ENCODE peak calls at places on chromosomes 12 and 14, in four cellular contexts. J is heart left ventricle, C is PC-3, V is fibroblast of lung. X is an unnamed sample.

GRCh38 chr12:16796168-16796567 is 190.2 kb upstream of the LMO3 start:
- DNase-seq in J (no peak), C (no peak), V (no peak), X (no peak)

GRCh38 chr12:13950502-13950901 is 30.9 kb downstream of the GRIN2B start:
- DNase-seq in C (no peak), V (no peak), J (no peak), X (no peak)

GRCh38 chr12:105554223-105554678 is 223.8 kb downstream of the C12orf75 start:
- DNase-seq in C (peak; percentile 84), J (no peak), V (no peak), X (no peak)

GRCh38 chr12:122029620-122030426 is 8.1 kb downstream of the BCL7A start:
- DNase-seq in C (no peak), J (peak; percentile 39), V (no peak), X (no peak)

GRCh38 chr12:6620137-6620884 is 13.1 kb upstream of the CHD4 start:
- DNase-seq in V (no peak), C (no peak), J (no peak), X (no peak)

GRCh38 chr12:88339254-88339949 is 197.3 kb downstream of the TMTC3 start:
- DNase-seq in V (peak; percentile 85), C (peak; percentile 46), J (no peak), X (no peak)

GRCh38 chr12:46489951-46490388 is 117.4 kb upstream of the SLC38A2 start:
- DNase-seq in V (peak; percentile 42), C (no peak), J (no peak), X (no peak)

GRCh38 chr14:100296106-100296651 is 10.1 kb downstream of the SLC25A29 start:
- DNase-seq in C (no peak), V (no peak), J (no peak), X (no peak)

GRCh38 chr14:106308839-106309389 is 782.5 kb downstream of the TMEM121 start:
- DNase-seq in J (no peak), V (no peak), C (no peak), X (no peak)

GRCh38 chr14:35234007-35234406 is 58.2 kb upstream of the PSMA6 start:
- DNase-seq in V (no peak), J (no peak), C (no peak), X (peak; percentile 37)

GRCh38 chr12:65630555-65630954 is 193.7 kb upstream of the HMGA2 start:
- DNase-seq in V (no peak), J (no peak), C (peak; percentile 93), X (no peak)

GRCh38 chr14:75577724-75578098 is 709 bp upstream of the FLVCR2 start:
- DNase-seq in V (peak; percentile 88), C (peak; percentile 87), J (peak; percentile 82), X (peak; percentile 27)

GRCh38 chr14:36057452-36058142 is 118.9 kb downstream of the PTCSC3 start:
- DNase-seq in C (peak; percentile 68), V (no peak), J (no peak), X (no peak)

GRCh38 chr12:38711055-38711454 is 194.3 kb downstream of the CPNE8 start:
- DNase-seq in V (no peak), J (no peak), C (no peak), X (no peak)

GRCh38 chr14:67371247-67372148 is 11.4 kb downstream of the EIF2S1 start:
- DNase-seq in J (no peak), C (no peak), V (peak; percentile 19), X (no peak)

DNA sequence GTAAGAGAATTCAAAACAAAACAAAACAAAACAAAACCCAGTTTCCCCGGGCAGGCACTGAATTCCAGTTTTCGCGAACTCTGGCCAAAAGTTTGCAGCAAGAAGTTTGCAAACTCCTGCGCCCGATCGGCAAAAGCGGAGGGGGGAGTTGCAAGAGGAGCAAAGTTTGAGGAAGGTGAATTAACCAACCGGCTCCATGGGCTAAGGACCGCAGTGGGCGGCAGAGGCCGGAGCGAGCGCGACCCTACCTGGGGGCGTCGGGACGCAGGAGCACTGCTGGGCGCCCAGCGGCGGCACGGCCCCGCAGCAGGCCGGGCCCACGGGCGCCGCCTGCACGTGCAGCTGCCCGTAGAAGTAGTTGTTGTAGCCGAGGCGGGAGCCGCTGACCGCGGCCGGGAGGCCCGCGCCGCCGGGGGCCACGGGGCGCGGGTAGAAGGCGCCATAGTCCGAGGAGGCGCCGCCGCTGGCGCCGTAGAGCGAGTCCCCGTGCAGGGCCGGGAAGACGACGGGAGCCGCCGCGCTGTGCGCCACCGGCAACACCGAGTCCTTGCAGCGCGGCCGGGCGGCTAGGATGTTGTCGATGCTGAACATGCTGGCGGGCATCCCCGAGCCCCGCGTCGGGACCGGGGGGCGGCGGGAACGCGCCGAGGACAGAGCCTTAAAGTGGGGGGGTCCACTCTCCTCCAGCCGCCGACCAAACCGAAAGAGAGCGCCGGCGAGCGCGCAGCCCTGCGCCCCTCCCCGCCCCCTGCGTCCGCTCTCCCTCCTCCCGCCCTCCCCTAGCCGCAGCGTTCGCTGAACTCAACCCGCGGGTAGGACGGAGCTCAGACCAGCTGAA is at the start of gene GSC:
- DNase-seq in J (peak; percentile 45), V (no peak), C (peak; percentile 2), X (no peak)
- TF ChIP-seq CTCF in J (no peak), V (no peak), C (no peak), X (no peak)

GRCh38 chr12:2963760-2964292 is 4.6 kb downstream of the TEAD4 start:
- DNase-seq in C (no peak), V (peak; percentile 39), J (peak; percentile 74), X (no peak)
- H3K4me3 ChIP-seq in C (no peak overlapping the region), V (no peak overlapping the region), J (peak overlapping the region; percentile 28), X (no peak overlapping the region)

DNA sequence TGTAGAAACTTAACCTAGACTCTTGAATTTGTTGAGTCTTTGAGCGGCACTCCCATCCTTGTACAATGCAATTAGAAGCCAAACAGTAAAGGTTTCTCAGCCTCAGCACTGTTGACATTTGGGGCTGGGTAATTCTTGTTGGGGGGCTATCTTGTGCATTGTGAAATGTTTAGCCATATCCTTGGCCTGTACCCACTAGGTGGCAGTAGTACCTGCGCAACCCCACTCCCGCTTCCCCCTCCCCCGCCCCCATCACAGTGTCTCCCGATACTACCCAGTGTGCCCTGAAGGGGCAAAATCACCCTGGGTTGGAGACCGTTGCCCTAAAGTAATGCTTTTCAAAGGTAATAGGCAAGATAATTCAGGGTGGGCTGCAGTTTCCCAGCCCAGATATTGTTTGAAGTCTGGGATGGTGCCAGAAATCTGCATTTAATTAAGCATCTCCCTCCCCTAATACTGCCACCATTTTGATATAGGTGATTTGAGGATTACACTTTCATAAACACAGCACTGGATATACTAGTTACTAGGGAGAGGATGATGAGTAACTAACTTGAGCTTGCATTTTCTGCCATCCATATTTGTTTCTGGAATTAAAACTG is 1.8 kb downstream of the COX6A1 start:
- DNase-seq in J (peak; percentile 34), C (peak; percentile 77), V (peak; percentile 54), X (no peak)
- TF ChIP-seq CTCF in J (peak; percentile 40), C (peak; percentile 87), V (peak; percentile 38), X (peak; percentile 66)

GRCh38 chr12:48852734-48853168 is 788 bp upstream of the DDX23 start:
- DNase-seq in C (no peak), J (no peak), V (no peak), X (no peak)
- H3K4me3 ChIP-seq in C (peak overlapping the region; percentile 95), J (peak overlapping the region; percentile 94), V (peak overlapping the region; percentile 15), X (peak overlapping the region; percentile 71)

GRCh38 chr14:25032092-25032784 is 17.7 kb downstream of the STXBP6 start:
- DNase-seq in C (no peak), V (no peak), J (no peak), X (no peak)
- TF ChIP-seq CTCF in C (peak; percentile 38), V (peak; percentile 10), J (no peak), X (peak; percentile 24)

GRCh38 chr14:77790566-77791224 is 9.2 kb upstream of the ADCK1 start:
- DNase-seq in C (no peak), V (no peak), J (no peak), X (no peak)

GRCh38 chr14:77791225-77791600 is 8.7 kb upstream of the ADCK1 start:
- DNase-seq in J (no peak), C (peak; percentile 56), V (no peak), X (no peak)

GRCh38 chr14:77799863-77800730 is at the start of gene ADCK1:
- DNase-seq in C (peak; percentile 79), V (peak; percentile 77), J (peak; percentile 91), X (no peak)

GRCh38 chr14:77794357-77794756 is 5.6 kb upstream of the ADCK1 start:
- DNase-seq in C (no peak), J (no peak), V (no peak), X (no peak)
- H3K4me3 ChIP-seq in C (no peak overlapping the region), J (no peak overlapping the region), V (no peak overlapping the region), X (no peak overlapping the region)

DNA sequence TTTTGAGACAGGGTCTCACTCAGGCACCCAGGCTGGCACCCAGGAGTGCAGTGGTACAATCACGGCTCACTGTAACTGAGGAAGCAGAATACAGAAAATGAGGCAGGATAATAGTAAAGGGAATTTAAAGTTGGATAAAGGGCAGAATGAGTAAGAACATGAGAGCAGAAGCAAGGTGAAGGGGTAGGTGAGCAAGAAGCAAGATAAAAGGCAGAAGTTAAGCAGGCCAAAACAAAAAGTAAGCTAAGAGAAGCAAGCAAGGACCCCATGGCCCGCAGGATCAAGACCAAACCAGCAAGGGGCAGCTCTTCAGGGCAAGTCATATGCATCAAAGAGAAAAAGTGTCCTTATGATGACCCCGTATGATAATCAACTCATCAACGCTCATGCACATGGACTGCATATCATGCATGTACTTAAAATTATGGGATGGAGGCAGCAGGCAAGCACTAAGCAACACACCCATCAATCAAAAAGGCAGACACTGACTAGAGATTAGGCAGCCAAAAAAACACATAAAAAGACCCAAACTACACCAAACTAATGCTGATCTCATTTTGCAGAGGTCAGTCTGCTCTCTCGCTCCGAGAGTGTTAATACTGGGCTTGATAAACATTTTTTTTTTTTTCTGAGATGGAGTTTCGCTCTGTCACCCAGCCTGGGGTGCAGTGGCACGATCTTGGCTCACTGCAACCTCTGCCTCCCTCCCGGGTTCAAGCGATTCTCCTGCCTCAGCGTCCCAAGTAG is 11.6 kb downstream of the TIMELESS start:
- DNase-seq in V (no peak), J (no peak), C (no peak), X (no peak)
- TF ChIP-seq CTCF in V (no peak), J (no peak), C (no peak), X (no peak)

DNA sequence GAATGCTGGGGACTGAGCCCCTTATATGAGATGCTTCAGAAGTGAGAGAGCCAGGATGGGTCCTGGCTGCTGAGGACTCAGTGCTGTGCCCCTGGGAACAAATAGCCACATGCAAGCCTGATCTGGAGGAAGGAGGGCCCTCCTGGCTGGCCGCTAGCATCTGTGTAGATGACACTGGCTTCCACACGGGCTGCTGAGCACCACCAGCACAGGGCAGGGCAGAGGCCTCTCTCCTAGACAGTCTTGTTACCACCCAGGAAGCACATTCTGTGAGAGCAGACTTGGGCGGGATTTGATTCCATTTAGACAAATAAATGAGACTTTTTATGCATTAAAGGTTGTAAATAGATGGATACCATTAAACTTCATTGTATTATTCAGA is 48.0 kb downstream of the ZNF664 start:
- DNase-seq in V (no peak), J (no peak), C (no peak), X (no peak)
- H3K4me3 ChIP-seq in V (no peak overlapping the region), J (no peak overlapping the region), C (no peak overlapping the region), X (no peak overlapping the region)

GRCh38 chr12:130752692-130753230 is 36.7 kb upstream of the RIMBP2 start:
- DNase-seq in V (no peak), C (no peak), J (no peak), X (no peak)
- TF ChIP-seq CTCF in V (no peak), C (no peak), J (no peak), X (no peak)

X was measured in AG09309.